ENCODE peak calls at places on chromosomes 2 and 18, in six cellular contexts. F is activated T-cell treated with anti-CD3 and anti-CD28 coated beads for 1 hour, Y is GM03348, Z is NCI-H510A treated with DMSO at 0.1 percent for 48 hours, O is cerebellar nuclear complex, M is astrocyte of the spinal cord. U is an unnamed sample.

GRCh38 chr2:227198866-227199265 is 34.4 kb downstream of the COL4A3 start:
- DNase-seq in O (no peak), Z (no peak), F (no peak), Y (no peak), M (no peak), U (no peak)

GRCh38 chr2:231545105-231545902 is 15.1 kb upstream of the NMUR1 start:
- DNase-seq in O (no peak), Z (no peak), Y (peak), F (no peak), M (peak), U (no peak)

GRCh38 chr2:49843314-49843713 is 689.0 kb upstream of the FSHR start:
- DNase-seq in Z (no peak), O (no peak), F (no peak), M (no peak), Y (no peak), U (no peak)

GRCh38 chr2:83233284-83233683 is 1225.8 kb downstream of the SUCLG1 start:
- DNase-seq in M (no peak), O (no peak), F (no peak), Y (no peak), Z (no peak), U (no peak)

GRCh38 chr2:161119483-161119882 is 40.7 kb upstream of the TANK start:
- DNase-seq in Z (no peak), O (no peak), F (no peak), M (no peak), Y (no peak), U (no peak)

GRCh38 chr2:201707753-201708152 is 9.3 kb upstream of the MPP4 start:
- DNase-seq in F (no peak), O (no peak), Y (peak), M (peak), Z (no peak), U (peak)

GRCh38 chr18:22275706-22276333 is 106.4 kb downstream of the GATA6 start:
- DNase-seq in Z (no peak), O (no peak), M (no peak), Y (no peak), F (no peak), U (no peak)

GRCh38 chr2:105924271-105924670 is 179.6 kb downstream of the NCK2 start:
- DNase-seq in M (no peak), Y (no peak), F (no peak), O (no peak), Z (no peak), U (no peak)

GRCh38 chr2:170396799-170397459 is 219.0 kb downstream of the MYO3B start:
- DNase-seq in Y (peak), M (peak), Z (peak), F (no peak), O (no peak), U (peak)

GRCh38 chr2:1455466-1455865 is 42.2 kb downstream of the TPO start:
- DNase-seq in Y (peak), O (no peak), M (no peak), Z (no peak), F (no peak), U (no peak)

GRCh38 chr18:22559414-22560282 is 141.9 kb upstream of the CTAGE1 start:
- DNase-seq in O (no peak), Y (peak), M (peak), F (no peak), Z (no peak), U (peak)

GRCh38 chr2:85524567-85524923 is 14.4 kb upstream of the MAT2A start:
- DNase-seq in O (no peak), F (no peak), Z (no peak), M (no peak), Y (no peak), U (no peak)

GRCh38 chr2:85433511-85434089 is 15.1 kb downstream of the SH2D6 start:
- DNase-seq in M (peak), O (peak), Z (peak), Y (peak), F (no peak), U (peak)

GRCh38 chr2:31986906-31987305 is 23.9 kb downstream of the MEMO1 start:
- DNase-seq in F (no peak), O (no peak), Z (no peak), Y (no peak), M (no peak), U (no peak)

GRCh38 chr2:88170472-88170892 is 336 bp downstream of the THNSL2 start:
- DNase-seq in Z (no peak), Y (peak), F (no peak), M (no peak), O (no peak), U (peak)

GRCh38 chr2:75799859-75800258 is 89.1 kb upstream of the GCFC2 start:
- DNase-seq in Y (no peak), O (no peak), M (no peak), F (no peak), Z (no peak), U (no peak)

U was measured in AG08396.